ENCODE peak calls at places on chromosomes 12 and 14, in nine cellular contexts. One of them, this sample, is unnamed.

GRCh38 chr14:72909163-72909562 is 15.3 kb upstream of the DPF3 start:
- DNase-seq in RWPE2: no peak
- DNase-seq in heart left ventricle: no peak
- DNase-seq in activated naive CD4-positive, alpha-beta T cell treated with Interleukin-2 at 50 U/mL for 16 hours: no peak
- DNase-seq in T-cell: no peak
- DNase-seq in substantia nigra: no peak
- DNase-seq in AG09319: no peak
- DNase-seq in activated CD8-positive, alpha-beta memory T cell treated with anti-CD3 and anti-CD28 coated beads for 1 hour: no peak
- DNase-seq in hippocampal formation: no peak
- DNase-seq in this sample: no peak

GRCh38 chr12:52794479-52795331 is 1.2 kb downstream of the KRT3 start:
- DNase-seq in RWPE2: no peak
- DNase-seq in heart left ventricle: no peak
- DNase-seq in activated naive CD4-positive, alpha-beta T cell treated with Interleukin-2 at 50 U/mL for 16 hours: no peak
- DNase-seq in T-cell: no peak
- DNase-seq in substantia nigra: no peak
- DNase-seq in AG09319: no peak
- DNase-seq in activated CD8-positive, alpha-beta memory T cell treated with anti-CD3 and anti-CD28 coated beads for 1 hour: no peak
- DNase-seq in hippocampal formation: no peak
- DNase-seq in this sample: peak

GRCh38 chr12:117884161-117884560 is 84.6 kb downstream of the KSR2 start:
- DNase-seq in RWPE2: no peak
- DNase-seq in heart left ventricle: no peak
- DNase-seq in activated naive CD4-positive, alpha-beta T cell treated with Interleukin-2 at 50 U/mL for 16 hours: no peak
- DNase-seq in T-cell: no peak
- DNase-seq in substantia nigra: no peak
- DNase-seq in AG09319: no peak
- DNase-seq in activated CD8-positive, alpha-beta memory T cell treated with anti-CD3 and anti-CD28 coated beads for 1 hour: no peak
- DNase-seq in hippocampal formation: peak
- DNase-seq in this sample: no peak

GRCh38 chr12:46915082-46915481 is 89.3 kb upstream of the SLC38A4 start:
- DNase-seq in RWPE2: no peak
- DNase-seq in heart left ventricle: no peak
- DNase-seq in activated naive CD4-positive, alpha-beta T cell treated with Interleukin-2 at 50 U/mL for 16 hours: no peak
- DNase-seq in T-cell: no peak
- DNase-seq in substantia nigra: no peak
- DNase-seq in AG09319: peak
- DNase-seq in activated CD8-positive, alpha-beta memory T cell treated with anti-CD3 and anti-CD28 coated beads for 1 hour: no peak
- DNase-seq in hippocampal formation: no peak
- DNase-seq in this sample: peak

GRCh38 chr12:22543246-22544037 is 900 bp downstream of the C2CD5 start:
- DNase-seq in RWPE2: no peak
- DNase-seq in heart left ventricle: peak
- DNase-seq in activated naive CD4-positive, alpha-beta T cell treated with Interleukin-2 at 50 U/mL for 16 hours: peak
- DNase-seq in T-cell: peak
- DNase-seq in substantia nigra: peak
- DNase-seq in AG09319: no peak
- DNase-seq in activated CD8-positive, alpha-beta memory T cell treated with anti-CD3 and anti-CD28 coated beads for 1 hour: no peak
- DNase-seq in hippocampal formation: no peak
- DNase-seq in this sample: peak

GRCh38 chr14:97456958-97457357 is 659.8 kb downstream of the VRK1 start:
- DNase-seq in RWPE2: no peak
- DNase-seq in heart left ventricle: no peak
- DNase-seq in activated naive CD4-positive, alpha-beta T cell treated with Interleukin-2 at 50 U/mL for 16 hours: peak
- DNase-seq in T-cell: no peak
- DNase-seq in substantia nigra: no peak
- DNase-seq in AG09319: no peak
- DNase-seq in activated CD8-positive, alpha-beta memory T cell treated with anti-CD3 and anti-CD28 coated beads for 1 hour: peak
- DNase-seq in hippocampal formation: no peak
- DNase-seq in this sample: no peak

GRCh38 chr14:104317500-104317805 is 179.1 kb downstream of the KIF26A start:
- DNase-seq in RWPE2: peak
- DNase-seq in heart left ventricle: no peak
- DNase-seq in activated naive CD4-positive, alpha-beta T cell treated with Interleukin-2 at 50 U/mL for 16 hours: no peak
- DNase-seq in T-cell: no peak
- DNase-seq in substantia nigra: no peak
- DNase-seq in AG09319: no peak
- DNase-seq in activated CD8-positive, alpha-beta memory T cell treated with anti-CD3 and anti-CD28 coated beads for 1 hour: no peak
- DNase-seq in hippocampal formation: no peak
- DNase-seq in this sample: no peak

GRCh38 chr14:104751539-104752337 is 1.2 kb upstream of the SIVA1 start:
- DNase-seq in RWPE2: no peak
- DNase-seq in heart left ventricle: no peak
- DNase-seq in activated naive CD4-positive, alpha-beta T cell treated with Interleukin-2 at 50 U/mL for 16 hours: no peak
- DNase-seq in T-cell: no peak
- DNase-seq in substantia nigra: no peak
- DNase-seq in AG09319: no peak
- DNase-seq in activated CD8-positive, alpha-beta memory T cell treated with anti-CD3 and anti-CD28 coated beads for 1 hour: no peak
- DNase-seq in hippocampal formation: no peak
- DNase-seq in this sample: peak

GRCh38 chr12:61694214-61694613 is 566.0 kb upstream of the USP15 start:
- DNase-seq in RWPE2: no peak
- DNase-seq in heart left ventricle: no peak
- DNase-seq in activated naive CD4-positive, alpha-beta T cell treated with Interleukin-2 at 50 U/mL for 16 hours: no peak
- DNase-seq in T-cell: no peak
- DNase-seq in substantia nigra: no peak
- DNase-seq in AG09319: no peak
- DNase-seq in activated CD8-positive, alpha-beta memory T cell treated with anti-CD3 and anti-CD28 coated beads for 1 hour: no peak
- DNase-seq in hippocampal formation: no peak
- DNase-seq in this sample: no peak

GRCh38 chr14:81095539-81095938 is 125.2 kb downstream of the GTF2A1 start:
- DNase-seq in RWPE2: no peak
- DNase-seq in heart left ventricle: no peak
- DNase-seq in activated naive CD4-positive, alpha-beta T cell treated with Interleukin-2 at 50 U/mL for 16 hours: no peak
- DNase-seq in T-cell: no peak
- DNase-seq in substantia nigra: no peak
- DNase-seq in AG09319: no peak
- DNase-seq in activated CD8-positive, alpha-beta memory T cell treated with anti-CD3 and anti-CD28 coated beads for 1 hour: no peak
- DNase-seq in hippocampal formation: no peak
- DNase-seq in this sample: no peak

GRCh38 chr14:97274626-97275025 is 477.4 kb downstream of the VRK1 start:
- DNase-seq in RWPE2: no peak
- DNase-seq in heart left ventricle: no peak
- DNase-seq in activated naive CD4-positive, alpha-beta T cell treated with Interleukin-2 at 50 U/mL for 16 hours: no peak
- DNase-seq in T-cell: no peak
- DNase-seq in substantia nigra: no peak
- DNase-seq in AG09319: no peak
- DNase-seq in activated CD8-positive, alpha-beta memory T cell treated with anti-CD3 and anti-CD28 coated beads for 1 hour: no peak
- DNase-seq in hippocampal formation: no peak
- DNase-seq in this sample: no peak

GRCh38 chr12:59046763-59047534 is 126.6 kb upstream of the LRIG3 start:
- DNase-seq in RWPE2: peak
- DNase-seq in heart left ventricle: no peak
- DNase-seq in activated naive CD4-positive, alpha-beta T cell treated with Interleukin-2 at 50 U/mL for 16 hours: no peak
- DNase-seq in T-cell: no peak
- DNase-seq in substantia nigra: no peak
- DNase-seq in AG09319: no peak
- DNase-seq in activated CD8-positive, alpha-beta memory T cell treated with anti-CD3 and anti-CD28 coated beads for 1 hour: no peak
- DNase-seq in hippocampal formation: no peak
- DNase-seq in this sample: no peak

GRCh38 chr12:120056739-120057138 is 59.8 kb downstream of the RAB35 start:
- DNase-seq in RWPE2: no peak
- DNase-seq in heart left ventricle: no peak
- DNase-seq in activated naive CD4-positive, alpha-beta T cell treated with Interleukin-2 at 50 U/mL for 16 hours: no peak
- DNase-seq in T-cell: no peak
- DNase-seq in substantia nigra: no peak
- DNase-seq in AG09319: no peak
- DNase-seq in activated CD8-positive, alpha-beta memory T cell treated with anti-CD3 and anti-CD28 coated beads for 1 hour: no peak
- DNase-seq in hippocampal formation: no peak
- DNase-seq in this sample: no peak

GRCh38 chr12:72444566-72444965 is 172.4 kb downstream of the TRHDE start:
- DNase-seq in RWPE2: no peak
- DNase-seq in heart left ventricle: no peak
- DNase-seq in activated naive CD4-positive, alpha-beta T cell treated with Interleukin-2 at 50 U/mL for 16 hours: no peak
- DNase-seq in T-cell: no peak
- DNase-seq in substantia nigra: no peak
- DNase-seq in AG09319: no peak
- DNase-seq in activated CD8-positive, alpha-beta memory T cell treated with anti-CD3 and anti-CD28 coated beads for 1 hour: no peak
- DNase-seq in hippocampal formation: no peak
- DNase-seq in this sample: no peak

GRCh38 chr12:240566-240965 is 22.1 kb downstream of the SLC6A13 start:
- DNase-seq in RWPE2: no peak
- DNase-seq in heart left ventricle: no peak
- DNase-seq in activated naive CD4-positive, alpha-beta T cell treated with Interleukin-2 at 50 U/mL for 16 hours: no peak
- DNase-seq in T-cell: no peak
- DNase-seq in substantia nigra: no peak
- DNase-seq in AG09319: no peak
- DNase-seq in activated CD8-positive, alpha-beta memory T cell treated with anti-CD3 and anti-CD28 coated beads for 1 hour: no peak
- DNase-seq in hippocampal formation: no peak
- DNase-seq in this sample: no peak

GRCh38 chr14:24595046-24595808 is 14.3 kb downstream of the GZMH start:
- DNase-seq in RWPE2: no peak
- DNase-seq in heart left ventricle: no peak
- DNase-seq in activated naive CD4-positive, alpha-beta T cell treated with Interleukin-2 at 50 U/mL for 16 hours: no peak
- DNase-seq in T-cell: no peak
- DNase-seq in substantia nigra: no peak
- DNase-seq in AG09319: no peak
- DNase-seq in activated CD8-positive, alpha-beta memory T cell treated with anti-CD3 and anti-CD28 coated beads for 1 hour: no peak
- DNase-seq in hippocampal formation: no peak
- DNase-seq in this sample: no peak

GRCh38 chr12:104596128-104596799 is 139.5 kb downstream of the CHST11 start:
- DNase-seq in RWPE2: no peak
- DNase-seq in heart left ventricle: peak
- DNase-seq in activated naive CD4-positive, alpha-beta T cell treated with Interleukin-2 at 50 U/mL for 16 hours: no peak
- DNase-seq in T-cell: no peak
- DNase-seq in substantia nigra: no peak
- DNase-seq in AG09319: peak
- DNase-seq in activated CD8-positive, alpha-beta memory T cell treated with anti-CD3 and anti-CD28 coated beads for 1 hour: no peak
- DNase-seq in hippocampal formation: no peak
- DNase-seq in this sample: peak

GRCh38 chr12:121461048-121461447 is 61.1 kb downstream of the RNF34 start:
- DNase-seq in RWPE2: no peak
- DNase-seq in heart left ventricle: no peak
- DNase-seq in activated naive CD4-positive, alpha-beta T cell treated with Interleukin-2 at 50 U/mL for 16 hours: no peak
- DNase-seq in T-cell: no peak
- DNase-seq in substantia nigra: peak
- DNase-seq in AG09319: no peak
- DNase-seq in activated CD8-positive, alpha-beta memory T cell treated with anti-CD3 and anti-CD28 coated beads for 1 hour: no peak
- DNase-seq in hippocampal formation: no peak
- DNase-seq in this sample: no peak

GRCh38 chr14:63045612-63046320 is 508 bp upstream of the KCNH5 start:
- DNase-seq in RWPE2: peak
- DNase-seq in heart left ventricle: peak
- DNase-seq in activated naive CD4-positive, alpha-beta T cell treated with Interleukin-2 at 50 U/mL for 16 hours: no peak
- DNase-seq in T-cell: no peak
- DNase-seq in substantia nigra: peak
- DNase-seq in AG09319: no peak
- DNase-seq in activated CD8-positive, alpha-beta memory T cell treated with anti-CD3 and anti-CD28 coated beads for 1 hour: no peak
- DNase-seq in hippocampal formation: no peak
- DNase-seq in this sample: peak

GRCh38 chr12:25014961-25015360 is 66.1 kb upstream of the BCAT1 start:
- DNase-seq in RWPE2: no peak
- DNase-seq in heart left ventricle: no peak
- DNase-seq in activated naive CD4-positive, alpha-beta T cell treated with Interleukin-2 at 50 U/mL for 16 hours: no peak
- DNase-seq in T-cell: no peak
- DNase-seq in substantia nigra: no peak
- DNase-seq in AG09319: no peak
- DNase-seq in activated CD8-positive, alpha-beta memory T cell treated with anti-CD3 and anti-CD28 coated beads for 1 hour: no peak
- DNase-seq in hippocampal formation: no peak
- DNase-seq in this sample: no peak

GRCh38 chr12:31959701-31960391 is 631 bp downstream of the RESF1 start:
- DNase-seq in RWPE2: peak
- DNase-seq in heart left ventricle: peak
- DNase-seq in activated naive CD4-positive, alpha-beta T cell treated with Interleukin-2 at 50 U/mL for 16 hours: peak
- DNase-seq in T-cell: peak
- DNase-seq in substantia nigra: peak
- DNase-seq in AG09319: peak
- DNase-seq in activated CD8-positive, alpha-beta memory T cell treated with anti-CD3 and anti-CD28 coated beads for 1 hour: peak
- DNase-seq in hippocampal formation: peak
- DNase-seq in this sample: peak

GRCh38 chr14:59249029-59249428 is 60.6 kb downstream of the DAAM1 start:
- DNase-seq in RWPE2: no peak
- DNase-seq in heart left ventricle: no peak
- DNase-seq in activated naive CD4-positive, alpha-beta T cell treated with Interleukin-2 at 50 U/mL for 16 hours: no peak
- DNase-seq in T-cell: no peak
- DNase-seq in substantia nigra: no peak
- DNase-seq in AG09319: no peak
- DNase-seq in activated CD8-positive, alpha-beta memory T cell treated with anti-CD3 and anti-CD28 coated beads for 1 hour: no peak
- DNase-seq in hippocampal formation: no peak
- DNase-seq in this sample: no peak

GRCh38 chr14:49893309-49894213 is 679 bp downstream of the ARF6 start:
- DNase-seq in RWPE2: peak
- DNase-seq in heart left ventricle: peak
- DNase-seq in activated naive CD4-positive, alpha-beta T cell treated with Interleukin-2 at 50 U/mL for 16 hours: peak
- DNase-seq in T-cell: peak
- DNase-seq in substantia nigra: peak
- DNase-seq in AG09319: peak
- DNase-seq in activated CD8-positive, alpha-beta memory T cell treated with anti-CD3 and anti-CD28 coated beads for 1 hour: peak
- DNase-seq in hippocampal formation: no peak
- DNase-seq in this sample: peak

GRCh38 chr12:118979763-118980406 is 1.5 kb upstream of the SRRM4 start:
- DNase-seq in RWPE2: no peak
- DNase-seq in heart left ventricle: peak
- DNase-seq in activated naive CD4-positive, alpha-beta T cell treated with Interleukin-2 at 50 U/mL for 16 hours: no peak
- DNase-seq in T-cell: no peak
- DNase-seq in substantia nigra: peak
- DNase-seq in AG09319: no peak
- DNase-seq in activated CD8-positive, alpha-beta memory T cell treated with anti-CD3 and anti-CD28 coated beads for 1 hour: no peak
- DNase-seq in hippocampal formation: peak
- DNase-seq in this sample: peak

GRCh38 chr14:34270361-34270760 is 191.7 kb downstream of the SPTSSA start:
- DNase-seq in RWPE2: no peak
- DNase-seq in heart left ventricle: no peak
- DNase-seq in activated naive CD4-positive, alpha-beta T cell treated with Interleukin-2 at 50 U/mL for 16 hours: no peak
- DNase-seq in T-cell: no peak
- DNase-seq in substantia nigra: no peak
- DNase-seq in AG09319: no peak
- DNase-seq in activated CD8-positive, alpha-beta memory T cell treated with anti-CD3 and anti-CD28 coated beads for 1 hour: no peak
- DNase-seq in hippocampal formation: no peak
- DNase-seq in this sample: no peak

GRCh38 chr12:3275171-3276041 is 198.2 kb downstream of the TSPAN9 start:
- DNase-seq in RWPE2: no peak
- DNase-seq in heart left ventricle: peak
- DNase-seq in activated naive CD4-positive, alpha-beta T cell treated with Interleukin-2 at 50 U/mL for 16 hours: peak
- DNase-seq in T-cell: peak
- DNase-seq in substantia nigra: peak
- DNase-seq in AG09319: peak
- DNase-seq in activated CD8-positive, alpha-beta memory T cell treated with anti-CD3 and anti-CD28 coated beads for 1 hour: peak
- DNase-seq in hippocampal formation: peak
- DNase-seq in this sample: peak

GRCh38 chr12:24695657-24696329 is 253.1 kb downstream of the BCAT1 start:
- DNase-seq in RWPE2: no peak
- DNase-seq in heart left ventricle: no peak
- DNase-seq in activated naive CD4-positive, alpha-beta T cell treated with Interleukin-2 at 50 U/mL for 16 hours: no peak
- DNase-seq in T-cell: no peak
- DNase-seq in substantia nigra: no peak
- DNase-seq in AG09319: no peak
- DNase-seq in activated CD8-positive, alpha-beta memory T cell treated with anti-CD3 and anti-CD28 coated beads for 1 hour: no peak
- DNase-seq in hippocampal formation: no peak
- DNase-seq in this sample: no peak

GRCh38 chr12:80299219-80299618 is 144.8 kb upstream of the PTPRQ start:
- DNase-seq in RWPE2: no peak
- DNase-seq in heart left ventricle: no peak
- DNase-seq in activated naive CD4-positive, alpha-beta T cell treated with Interleukin-2 at 50 U/mL for 16 hours: no peak
- DNase-seq in T-cell: no peak
- DNase-seq in substantia nigra: no peak
- DNase-seq in AG09319: no peak
- DNase-seq in activated CD8-positive, alpha-beta memory T cell treated with anti-CD3 and anti-CD28 coated beads for 1 hour: no peak
- DNase-seq in hippocampal formation: no peak
- DNase-seq in this sample: no peak

GRCh38 chr14:34374998-34375740 is 86.9 kb downstream of the SPTSSA start:
- DNase-seq in RWPE2: no peak
- DNase-seq in heart left ventricle: no peak
- DNase-seq in activated naive CD4-positive, alpha-beta T cell treated with Interleukin-2 at 50 U/mL for 16 hours: no peak
- DNase-seq in T-cell: no peak
- DNase-seq in substantia nigra: no peak
- DNase-seq in AG09319: no peak
- DNase-seq in activated CD8-positive, alpha-beta memory T cell treated with anti-CD3 and anti-CD28 coated beads for 1 hour: no peak
- DNase-seq in hippocampal formation: no peak
- DNase-seq in this sample: no peak

GRCh38 chr12:90854136-90854689 is 100.8 kb downstream of the CCER1 start:
- DNase-seq in RWPE2: no peak
- DNase-seq in heart left ventricle: no peak
- DNase-seq in activated naive CD4-positive, alpha-beta T cell treated with Interleukin-2 at 50 U/mL for 16 hours: no peak
- DNase-seq in T-cell: no peak
- DNase-seq in substantia nigra: no peak
- DNase-seq in AG09319: peak
- DNase-seq in activated CD8-positive, alpha-beta memory T cell treated with anti-CD3 and anti-CD28 coated beads for 1 hour: no peak
- DNase-seq in hippocampal formation: peak
- DNase-seq in this sample: peak

This sample was measured in fibroblast of villous mesenchyme.